ENCODE peak calls at places on chromosomes 7 and 10, in six cellular contexts. V is endodermal cell, L is neural crest cell, B is psoas muscle, T is GM12865, C is B cell. P is an unnamed sample.

GRCh38 chr7:147240468-147240867 is 1123.9 kb downstream of the CNTNAP2 start:
- DNase-seq in V (no peak), C (no peak), L (no peak), B (no peak), T (no peak), P (no peak)

GRCh38 chr10:14372616-14373015 is 41.9 kb upstream of the FRMD4A start:
- DNase-seq in L (no peak), T (no peak), B (no peak), C (no peak), V (no peak), P (no peak)

GRCh38 chr10:86165666-86166065 is 200.9 kb downstream of the GRID1 start:
- DNase-seq in T (no peak), L (no peak), B (no peak), C (no peak), V (no peak), P (no peak)

GRCh38 chr10:30502266-30503058 is 68.5 kb downstream of the MAP3K8 start:
- DNase-seq in C (peak), L (no peak), B (no peak), T (peak), V (no peak), P (no peak)

GRCh38 chr10:71975891-71976725 is 11.9 kb downstream of the CHST3 start:
- DNase-seq in T (no peak), C (no peak), L (no peak), B (peak), V (no peak), P (no peak)

GRCh38 chr7:17015575-17015974 is 133.8 kb upstream of the AGR3 start:
- DNase-seq in L (no peak), C (no peak), B (no peak), V (no peak), T (peak), P (no peak)

GRCh38 chr7:129258649-129259389 is 34.0 kb downstream of the AHCYL2 start:
- DNase-seq in L (no peak), T (no peak), B (no peak), V (peak), C (no peak), P (no peak)

GRCh38 chr7:103445228-103446020 is 583 bp downstream of the SLC26A5 start:
- DNase-seq in T (no peak), V (peak), B (no peak), L (peak), C (peak), P (no peak)

GRCh38 chr10:33291053-33291592 is 43.3 kb downstream of the NRP1 start:
- DNase-seq in T (no peak), V (no peak), C (no peak), B (no peak), L (no peak), P (no peak)

GRCh38 chr10:80489371-80490112 is 35.4 kb downstream of the TSPAN14 start:
- DNase-seq in V (no peak), B (no peak), L (no peak), T (no peak), C (no peak), P (no peak)

GRCh38 chr10:94546058-94546595 is 539 bp downstream of the HELLS start:
- DNase-seq in B (no peak), C (peak), V (no peak), T (peak), L (no peak), P (no peak)

GRCh38 chr10:96043895-96044580 is 655 bp downstream of the CCNJ start:
- DNase-seq in V (peak), L (peak), T (peak), B (peak), C (peak), P (peak)

GRCh38 chr10:53115660-53116059 is 343.1 kb upstream of the MBL2 start:
- DNase-seq in L (no peak), B (no peak), C (no peak), T (no peak), V (no peak), P (no peak)

GRCh38 chr10:61901829-61902447 is 439 bp downstream of the ARID5B start:
- DNase-seq in B (no peak), T (peak), C (no peak), V (peak), L (peak), P (no peak)

GRCh38 chr10:33347227-33347626 is 12.8 kb upstream of the NRP1 start:
- DNase-seq in L (no peak), C (no peak), B (no peak), V (no peak), T (no peak), P (no peak)

GRCh38 chr7:1422512-1423265 is 36.6 kb downstream of the MICALL2 start:
- DNase-seq in T (no peak), V (no peak), C (no peak), B (no peak), L (no peak), P (no peak)

GRCh38 chr7:141640239-141640840 is 61.6 kb downstream of the DENND11 start:
- DNase-seq in V (no peak), T (no peak), L (no peak), B (no peak), C (no peak), P (no peak)

GRCh38 chr7:149823631-149824199 is 14.5 kb upstream of the ZNF862 start:
- DNase-seq in L (no peak), B (peak), C (peak), T (no peak), V (no peak), P (peak)

GRCh38 chr7:82789883-82790609 is 346.5 kb upstream of the CACNA2D1 start:
- DNase-seq in L (no peak), B (no peak), T (no peak), V (no peak), C (no peak), P (no peak)

GRCh38 chr10:63878428-63878827 is 357.2 kb downstream of the REEP3 start:
- DNase-seq in C (no peak), B (no peak), T (no peak), L (no peak), V (no peak), P (no peak)

GRCh38 chr10:90179696-90180407 is 478.5 kb downstream of the KIF20B start:
- DNase-seq in B (no peak), C (no peak), T (peak), L (no peak), V (no peak), P (no peak)

DNA sequence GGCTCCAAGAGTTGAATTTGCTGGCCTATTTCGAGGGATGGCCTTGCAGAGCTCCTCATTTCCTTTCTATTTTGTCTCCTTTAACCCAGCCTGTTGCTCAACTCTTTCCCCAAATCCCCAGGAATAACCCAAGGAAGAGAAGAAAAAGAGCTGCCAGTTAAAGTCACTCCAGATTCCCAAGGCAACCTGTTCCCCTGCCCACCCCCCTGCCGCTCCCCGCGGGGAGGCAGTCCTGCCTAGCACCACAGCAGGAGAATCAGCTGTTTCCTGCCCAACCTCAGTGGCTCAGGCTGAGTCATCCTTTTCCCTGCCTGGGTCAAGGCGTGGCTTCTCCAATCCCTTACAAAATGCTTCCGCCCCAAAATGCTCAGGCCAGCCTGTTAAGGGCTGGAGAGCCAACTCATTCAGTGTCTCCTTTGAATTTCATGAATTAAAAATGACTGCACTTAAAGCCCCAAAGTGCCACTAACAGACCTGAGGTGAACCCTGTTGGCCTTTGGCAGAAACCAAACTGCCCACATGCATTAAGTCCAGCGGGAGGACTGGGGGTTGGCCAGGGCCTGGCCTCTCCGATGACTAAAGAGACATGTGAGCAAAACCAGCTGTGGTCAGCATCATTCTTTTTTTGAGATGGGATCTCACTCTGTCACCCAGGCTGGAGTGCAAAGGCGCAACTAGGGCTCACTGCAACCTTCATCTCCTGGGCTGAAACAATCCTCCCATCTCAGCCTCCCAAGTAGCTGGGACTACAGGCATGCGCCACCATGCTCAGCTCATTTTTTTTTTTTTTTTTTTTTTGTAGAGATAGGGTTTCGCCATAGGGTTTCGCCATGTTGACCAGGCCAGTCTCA is 83.2 kb upstream of the KIF5B start:
- DNase-seq in T (peak), C (no peak), V (peak), L (peak), B (peak), P (peak)
- TF ChIP-seq CTCF in T (no peak), C (no peak), V (no peak), L (no peak), B (no peak), P (no peak)

DNA sequence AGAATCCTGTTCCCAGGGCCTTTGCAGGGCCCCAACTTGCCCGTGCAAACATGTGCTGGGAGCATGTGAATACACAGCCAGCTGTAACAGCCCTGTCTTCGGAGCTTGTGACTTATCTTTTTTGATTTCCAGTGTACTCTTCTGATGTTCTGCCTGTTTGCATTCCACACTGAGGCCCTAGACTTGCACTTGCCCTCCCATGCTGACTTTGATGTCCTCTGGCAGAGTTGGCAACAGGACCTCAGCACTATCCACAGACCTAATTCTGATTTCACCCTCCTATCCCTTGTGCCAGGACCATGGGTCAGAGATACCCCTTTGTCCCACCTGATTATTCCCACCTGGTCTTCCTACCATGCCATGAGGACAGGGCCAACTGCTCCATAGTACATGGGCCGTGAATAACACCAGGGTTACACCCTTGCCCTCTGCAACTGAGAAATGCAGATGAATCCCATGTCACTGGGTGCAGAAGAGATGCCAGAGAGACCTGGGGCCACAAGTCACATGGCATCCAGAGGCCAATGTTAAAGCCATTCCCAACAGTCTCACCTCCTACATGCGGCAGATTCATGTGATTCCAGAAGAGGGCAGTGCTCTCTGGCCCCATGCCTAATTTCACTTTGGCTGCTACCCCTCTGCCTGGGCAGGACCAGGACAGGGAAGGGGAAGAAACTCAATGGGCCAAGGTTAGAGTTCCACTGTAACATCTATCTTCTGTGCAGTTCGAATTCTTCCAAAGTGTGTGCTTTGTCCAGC is 43.0 kb downstream of the SCRN1 start:
- DNase-seq in T (peak), B (no peak), C (no peak), L (no peak), V (peak), P (peak)
- TF ChIP-seq CTCF in T (peak), B (peak), C (no peak), L (peak), V (peak), P (peak)

DNA sequence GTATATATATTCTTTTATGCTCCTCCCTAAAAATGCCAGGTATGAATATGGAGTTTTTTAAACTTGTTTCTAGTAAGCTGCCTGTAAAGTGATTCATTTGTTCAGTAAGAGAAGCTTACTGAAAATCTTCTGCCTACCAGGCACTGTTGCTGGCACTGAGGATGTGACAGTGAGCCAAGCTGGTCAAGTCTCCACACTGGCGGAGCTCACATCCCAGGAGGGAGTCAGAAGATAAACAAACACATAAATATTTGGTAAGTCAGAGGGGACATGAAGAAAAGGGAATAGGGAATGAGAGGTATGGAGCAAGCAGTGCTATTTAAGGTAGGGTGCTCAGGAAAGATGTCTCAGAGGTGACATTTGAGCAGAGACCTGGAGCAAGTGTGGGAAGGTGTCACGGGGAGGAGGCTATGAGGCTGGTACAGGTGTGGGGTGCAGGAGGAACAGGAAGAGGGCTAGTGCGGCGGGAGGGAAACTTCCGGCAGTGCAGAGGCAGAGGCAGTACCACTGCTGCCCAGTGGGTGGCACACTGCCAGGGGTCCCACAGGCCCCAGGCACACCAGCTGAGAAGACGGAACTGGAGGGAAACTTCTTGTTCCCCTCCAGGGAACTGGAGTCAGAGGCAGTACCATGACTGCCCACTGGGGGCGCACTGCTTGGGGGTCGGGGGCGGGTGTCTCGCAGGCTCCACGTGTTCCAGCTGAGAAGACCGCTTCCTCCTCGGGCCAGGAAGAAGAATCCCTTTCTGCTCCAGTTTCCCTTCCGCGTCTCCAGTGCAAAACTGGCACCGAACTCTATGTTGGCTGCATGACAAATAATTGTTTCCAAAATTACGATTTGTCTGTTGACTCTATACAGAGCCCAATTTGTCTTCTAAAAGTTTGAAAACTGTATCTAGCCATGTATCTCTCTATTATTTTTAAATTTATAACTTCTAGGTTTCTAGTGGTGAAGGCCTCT is 161.0 kb downstream of the TEX36 start:
- DNase-seq in C (no peak), L (peak), B (no peak), V (peak), T (peak), P (no peak)
- TF ChIP-seq CTCF in C (peak), L (peak), B (peak), V (peak), T (peak), P (peak)

DNA sequence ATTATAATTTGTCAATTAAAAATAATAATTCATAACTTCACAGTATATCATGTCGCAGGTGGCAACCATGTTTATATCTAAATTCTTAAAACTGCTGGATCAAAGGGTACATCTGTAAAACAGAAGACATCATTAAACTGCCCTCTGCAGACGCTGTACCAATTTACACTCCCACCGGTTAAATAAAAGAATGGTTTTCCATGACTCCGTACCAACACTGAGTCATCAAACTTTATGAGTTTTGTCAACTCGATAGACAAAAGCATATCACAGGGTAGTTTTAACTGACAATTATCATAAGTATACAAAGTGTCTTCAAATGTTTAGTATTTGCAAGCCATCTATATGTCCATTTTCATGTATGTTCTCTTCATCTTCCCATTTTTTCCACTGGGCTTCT is 5.7 kb upstream of the GSTK1 start:
- DNase-seq in V (no peak), C (no peak), T (no peak), B (no peak), L (no peak), P (no peak)
- TF ChIP-seq CTCF in V (no peak), C (no peak), T (no peak), B (no peak), L (no peak), P (no peak)

GRCh38 chr10:34522542-34522941 is 292.6 kb downstream of the PARD3 start:
- DNase-seq in L (no peak), T (peak), C (no peak), B (no peak), V (no peak), P (no peak)
- TF ChIP-seq CTCF in L (peak), T (peak), C (no peak), B (no peak), V (peak), P (peak)

GRCh38 chr7:67522504-67522903 is 525.9 kb downstream of the TYW1 start:
- DNase-seq in B (no peak), C (no peak), L (no peak), T (no peak), V (peak), P (no peak)

GRCh38 chr7:67523706-67524105 is 527.1 kb downstream of the TYW1 start:
- DNase-seq in C (no peak), V (no peak), B (no peak), L (no peak), T (no peak), P (no peak)

DNA sequence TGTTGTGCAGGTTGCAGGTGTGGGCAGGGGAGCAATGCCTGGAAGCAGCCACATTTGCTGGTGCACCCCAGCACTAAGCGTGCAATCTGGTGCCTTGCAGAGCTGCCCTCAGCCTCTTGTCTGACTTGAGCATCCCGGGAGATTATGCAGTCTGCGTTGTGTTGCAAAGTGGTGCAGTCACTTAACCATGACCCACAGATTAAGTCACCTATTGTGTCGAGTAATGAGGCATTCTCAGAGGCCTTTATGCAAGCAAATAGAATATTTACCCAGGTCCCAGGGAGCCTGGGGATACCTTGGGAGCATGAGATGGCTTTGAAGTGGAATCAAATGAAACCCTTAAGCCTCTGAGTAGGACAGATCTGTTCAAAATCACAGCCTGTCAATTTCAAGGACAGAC is 529.0 kb downstream of the TYW1 start:
- DNase-seq in V (peak), C (no peak), L (no peak), T (no peak), B (no peak), P (no peak)
- TF ChIP-seq CTCF in V (no peak), C (no peak), L (no peak), T (no peak), B (no peak), P (no peak)

GRCh38 chr7:48454750-48455192 is 283.5 kb downstream of the ABCA13 start:
- DNase-seq in L (no peak), B (peak), T (no peak), V (peak), C (no peak), P (no peak)
- TF ChIP-seq CTCF in L (no peak), B (no peak), T (no peak), V (peak), C (no peak), P (no peak)

GRCh38 chr7:151031011-151031410 is 2.8 kb downstream of the ABCB8 start:
- DNase-seq in V (no peak), L (no peak), C (no peak), B (no peak), T (no peak), P (no peak)

GRCh38 chr7:151028948-151029501 is 775 bp downstream of the ABCB8 start:
- DNase-seq in B (no peak), T (no peak), C (no peak), V (no peak), L (no peak), P (no peak)

GRCh38 chr7:151025924-151026671 is 1.8 kb upstream of the ATG9B start:
- DNase-seq in L (no peak), T (no peak), B (no peak), C (no peak), V (no peak), P (no peak)

GRCh38 chr7:151024435-151025056 is at the start of gene ATG9B:
- DNase-seq in V (no peak), C (no peak), T (no peak), L (no peak), B (no peak), P (no peak)

DNA sequence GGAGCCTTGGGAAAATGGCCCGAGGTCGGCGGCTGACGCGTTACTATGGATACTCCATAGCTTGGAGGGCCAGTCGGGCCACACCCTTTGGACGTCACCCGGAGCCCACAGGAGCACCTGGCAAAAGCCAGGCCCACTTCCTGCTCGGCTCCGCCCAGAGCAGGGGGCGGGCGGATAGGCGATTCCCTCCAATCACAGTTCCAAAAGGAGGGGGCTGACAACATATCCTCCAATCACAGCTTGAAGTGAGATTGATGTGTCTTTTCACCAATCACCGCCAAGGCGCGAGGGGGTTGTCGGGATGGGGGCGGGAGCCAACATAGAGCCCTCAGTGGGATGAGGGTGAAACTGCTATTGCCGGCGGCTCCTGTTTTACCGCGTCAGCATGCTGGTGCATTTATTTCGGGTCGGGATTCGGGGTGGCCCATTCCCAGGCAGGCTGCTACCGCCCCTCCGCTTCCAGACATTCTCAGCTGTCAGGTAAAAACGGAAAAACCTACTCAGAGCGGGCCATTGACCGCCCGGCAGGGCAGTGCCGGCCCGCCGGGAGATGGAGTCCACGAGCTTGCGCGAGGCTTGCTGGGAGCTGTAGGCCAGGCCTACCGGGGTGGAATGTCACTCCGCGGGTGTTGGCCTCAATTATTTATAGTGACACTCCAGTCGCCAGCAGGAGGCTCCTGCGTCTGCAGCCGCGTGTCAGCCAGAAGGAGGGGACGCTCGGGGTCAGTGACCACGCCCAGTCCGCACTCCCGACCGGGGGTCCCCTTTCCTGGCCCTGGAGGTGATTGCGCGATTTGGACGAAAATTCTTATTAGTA is at the start of gene ABCB8:
- DNase-seq in B (peak), C (peak), V (peak), L (peak), T (peak), P (peak)
- TF ChIP-seq CTCF in B (peak), C (peak), V (peak), L (peak), T (peak), P (peak)

P was measured in heart left ventricle.